ENCODE peak calls at places on chromosomes 13 and 19, in seven cellular contexts. R is cardiac fibroblast, E is fibroblast of the aortic adventitia, X is mammary epithelial cell, I is HAP-1, F is tibial artery, N is pancreas. G is an unnamed sample.
A peak's percentile ranks its signal among the peaks of the same experiment; 100 is the strongest.

GRCh38 chr19:50797429-50798115 is 7.4 kb downstream of the ACP4 start:
- DNase-seq in I (no peak), N (no peak), E (no peak), R (no peak), X (no peak), F (no peak), G (no peak)

GRCh38 chr13:94710881-94711560 is 1.3 kb downstream of the SOX21 start:
- DNase-seq in I (peak; percentile 51), R (no peak), F (no peak), X (no peak), N (no peak), E (no peak), G (no peak)

GRCh38 chr13:64158910-64159309 is 2743.3 kb upstream of the PCDH20 start:
- DNase-seq in X (no peak), F (no peak), R (peak; percentile 82), E (peak; percentile 85), N (no peak), I (no peak), G (peak; percentile 74)

GRCh38 chr13:74101436-74101835 is 32.8 kb downstream of the KLF12 start:
- DNase-seq in F (no peak), I (no peak), N (no peak), E (no peak), X (no peak), R (no peak), G (no peak)

GRCh38 chr13:113002206-113002821 is 33.3 kb downstream of the MCF2L start:
- DNase-seq in F (no peak), I (peak; percentile 7), N (no peak), R (no peak), E (no peak), X (no peak), G (no peak)

GRCh38 chr19:46390866-46391265 is 22.5 kb downstream of the CCDC8 start:
- DNase-seq in R (no peak), N (no peak), X (no peak), F (no peak), E (peak; percentile 85), I (no peak), G (no peak)

GRCh38 chr13:50740052-50740741 is 103.3 kb downstream of the DLEU7 start:
- DNase-seq in E (no peak), F (no peak), N (no peak), X (no peak), R (peak; percentile 30), I (no peak), G (no peak)

GRCh38 chr19:12969292-12969988 is at the start of gene DAND5:
- DNase-seq in F (no peak), R (no peak), E (no peak), X (no peak), I (no peak), N (peak; percentile 71), G (no peak)

GRCh38 chr19:50432658-50433057 is at the start of gene MYBPC2:
- DNase-seq in R (no peak), X (no peak), E (no peak), N (peak; percentile 59), I (no peak), F (no peak), G (peak; percentile 6)

GRCh38 chr13:113110852-113111315 is 5.3 kb downstream of the F7 start:
- DNase-seq in I (no peak), R (no peak), N (no peak), X (no peak), F (no peak), E (no peak), G (no peak)

GRCh38 chr19:35040826-35041547 is 534 bp upstream of the HPN start:
- DNase-seq in F (peak; percentile 93), E (peak; percentile 27), X (no peak), I (no peak), R (no peak), N (peak; percentile 98), G (peak; percentile 48)

GRCh38 chr19:3586124-3586626 is 897 bp downstream of the GIPC3 start:
- DNase-seq in I (no peak), X (no peak), E (no peak), F (no peak), R (no peak), N (no peak), G (no peak)

GRCh38 chr19:16330811-16331690 is 6.4 kb downstream of the KLF2 start:
- DNase-seq in N (no peak), R (peak; percentile 35), I (no peak), F (no peak), E (peak; percentile 21), X (no peak), G (peak; percentile 58)

GRCh38 chr19:16078311-16078758 is 2.0 kb downstream of the TPM4 start:
- DNase-seq in N (no peak), R (peak; percentile 83), X (peak; percentile 78), E (no peak), I (no peak), F (peak; percentile 55), G (no peak)

GRCh38 chr19:8093740-8094139 is 41.2 kb downstream of the CCL25 start:
- DNase-seq in X (no peak), E (no peak), I (no peak), R (no peak), N (no peak), F (no peak), G (no peak)

GRCh38 chr19:40662925-40663711 is 27.3 kb downstream of the NUMBL start:
- DNase-seq in F (peak; percentile 90), R (peak; percentile 89), X (peak; percentile 70), N (peak; percentile 93), E (peak; percentile 89), I (peak; percentile 76), G (peak; percentile 91)

GRCh38 chr13:39035799-39036198 is 2.1 kb downstream of the PROSER1 start:
- DNase-seq in I (no peak), N (no peak), R (no peak), X (no peak), E (no peak), F (no peak), G (no peak)

GRCh38 chr13:106987435-106987800 is 419.5 kb upstream of the ARGLU1 start:
- DNase-seq in N (no peak), R (no peak), X (no peak), I (no peak), E (no peak), F (no peak), G (no peak)

GRCh38 chr13:49185264-49185663 is 34.9 kb upstream of the MLNR start:
- DNase-seq in X (no peak), F (no peak), I (no peak), E (no peak), R (peak; percentile 13), N (no peak), G (no peak)

GRCh38 chr13:49190901-49191300 is 29.2 kb upstream of the MLNR start:
- DNase-seq in E (no peak), X (no peak), I (no peak), F (no peak), N (no peak), R (no peak), G (no peak)
- H3K4me3 ChIP-seq in E (no peak overlapping the region), X (no peak overlapping the region), I (no peak overlapping the region), F (no peak overlapping the region), N (no peak overlapping the region), R (no peak overlapping the region), G (no peak overlapping the region)

DNA sequence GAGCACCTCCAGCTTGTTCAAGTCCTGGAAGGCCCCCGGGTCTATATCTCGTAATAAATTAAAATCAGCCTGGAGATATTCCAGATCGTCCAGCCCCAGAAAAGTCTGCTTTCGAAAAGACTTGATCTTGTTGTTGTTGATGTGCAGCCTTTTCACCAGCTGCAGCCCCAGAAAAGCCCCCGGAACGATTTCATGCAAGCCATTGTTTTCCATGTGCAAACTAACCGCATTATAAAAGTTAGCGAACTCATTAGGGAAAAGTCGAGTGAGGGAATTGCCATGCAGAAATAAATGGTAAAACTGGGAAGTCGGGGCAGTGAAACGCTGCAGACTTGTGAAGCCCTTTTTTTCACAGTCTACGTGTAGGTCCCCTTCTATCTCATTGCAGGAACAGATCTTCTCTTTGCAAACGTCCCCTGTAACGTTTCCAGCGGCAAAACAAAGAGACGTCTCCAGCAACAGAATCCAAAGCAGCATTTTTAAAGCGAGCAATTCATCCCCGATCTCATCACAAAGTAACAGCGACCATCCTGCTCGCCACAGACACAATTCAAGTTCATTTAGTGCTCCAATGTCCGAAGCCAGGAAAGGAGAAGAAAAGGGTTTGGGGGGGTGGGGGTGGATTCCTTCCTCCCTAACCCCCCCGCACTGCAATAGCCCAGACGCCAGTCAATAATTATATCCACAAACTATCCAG is 1.1 kb downstream of the SLITRK1 start:
- DNase-seq in E (no peak), X (no peak), N (no peak), I (no peak), R (no peak), F (no peak), G (no peak)
- H3K4me3 ChIP-seq in E (peak overlapping the region; percentile 22), X (no peak overlapping the region), N (peak overlapping the region; percentile 7), I (no peak overlapping the region), R (no peak overlapping the region), F (no peak overlapping the region), G (no peak overlapping the region)

GRCh38 chr19:33421368-33421767 is 47.9 kb downstream of the CEBPG start:
- DNase-seq in X (no peak), N (no peak), I (no peak), E (no peak), F (no peak), R (no peak), G (no peak)

GRCh38 chr19:33420821-33421220 is 47.3 kb downstream of the CEBPG start:
- DNase-seq in N (no peak), R (no peak), I (no peak), F (no peak), X (no peak), E (no peak), G (no peak)

GRCh38 chr19:33418871-33419762 is 45.6 kb downstream of the CEBPG start:
- DNase-seq in X (no peak), E (no peak), N (no peak), F (no peak), I (no peak), R (no peak), G (no peak)

GRCh38 chr19:33418461-33418860 is 45.0 kb downstream of the CEBPG start:
- DNase-seq in I (no peak), X (no peak), N (no peak), F (no peak), R (no peak), E (no peak), G (no peak)

GRCh38 chr19:33419763-33420080 is 46.2 kb downstream of the CEBPG start:
- DNase-seq in I (no peak), X (no peak), F (no peak), E (no peak), R (no peak), N (no peak), G (no peak)
- H3K4me3 ChIP-seq in I (no peak overlapping the region), X (no peak overlapping the region), F (no peak overlapping the region), E (no peak overlapping the region), R (no peak overlapping the region), N (no peak overlapping the region), G (no peak overlapping the region)

GRCh38 chr13:67829641-67830040 is 599.5 kb upstream of the PCDH9 start:
- DNase-seq in I (no peak), R (no peak), N (no peak), X (no peak), E (no peak), F (no peak), G (no peak)

GRCh38 chr13:67827992-67828391 is 597.9 kb upstream of the PCDH9 start:
- DNase-seq in F (no peak), R (no peak), I (peak; percentile 4), E (no peak), X (no peak), N (no peak), G (no peak)

DNA sequence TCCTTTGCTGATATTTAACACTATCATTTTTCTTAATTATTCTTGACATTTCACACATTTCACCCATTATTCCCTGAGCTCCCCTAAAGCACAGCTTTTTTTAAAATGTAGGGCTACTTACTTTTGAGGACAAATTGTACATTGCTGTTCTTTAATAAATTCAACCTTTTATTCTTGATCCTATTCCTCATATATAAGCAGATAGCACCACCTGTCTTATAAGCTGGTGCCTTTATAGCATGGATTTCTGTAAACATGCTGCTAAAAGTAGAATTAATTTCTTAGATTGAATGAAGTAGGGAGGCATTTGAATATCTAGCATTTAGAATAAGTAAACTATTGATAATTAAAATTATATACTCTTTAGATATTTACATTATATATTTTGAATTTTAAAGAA is 603.4 kb upstream of the PCDH9 start:
- DNase-seq in X (no peak), F (no peak), E (no peak), R (no peak), N (no peak), I (no peak), G (no peak)
- H3K4me3 ChIP-seq in X (no peak overlapping the region), F (no peak overlapping the region), E (no peak overlapping the region), R (no peak overlapping the region), N (no peak overlapping the region), I (no peak overlapping the region), G (no peak overlapping the region)